ENCODE peak calls at places on chromosomes 4 and X, in five cellular contexts. D is H9, B is PC-3, O is left ventricle myocardium inferior, T is lower lobe of right lung. S is an unnamed sample.
A peak's percentile ranks its signal among the peaks of the same experiment; 100 is the strongest.

GRCh38 chrX:45849261-45849660 is 648.6 kb upstream of the DIPK2B start:
- DNase-seq in D (no peak), B (peak; percentile 85), O (no peak), T (no peak), S (no peak)

GRCh38 chrX:119325456-119325855 is 73.7 kb upstream of the SLC25A43 start:
- DNase-seq in D (no peak), B (no peak), O (no peak), T (no peak), S (no peak)

GRCh38 chr4:11615601-11616000 is 186.9 kb upstream of the HS3ST1 start:
- DNase-seq in D (no peak), B (no peak), O (no peak), T (no peak), S (no peak)

GRCh38 chr4:2768921-2769336 is 12.8 kb upstream of the TNIP2 start:
- DNase-seq in D (no peak), B (no peak), O (no peak), T (peak; percentile 25), S (no peak)

GRCh38 chrX:21972721-21973120 is 32.2 kb downstream of the SMS start:
- DNase-seq in D (no peak), B (peak; percentile 10), O (no peak), T (no peak), S (peak; percentile 23)

GRCh38 chr4:174757736-174758135 is 71.3 kb downstream of the GLRA3 start:
- DNase-seq in D (peak; percentile 42), B (no peak), O (no peak), T (no peak), S (no peak)

GRCh38 chrX:115978068-115978467 is 192.5 kb upstream of the AGTR2 start:
- DNase-seq in D (no peak), B (no peak), O (no peak), T (no peak), S (no peak)

GRCh38 chr4:3013839-3014350 is 50.5 kb downstream of the GRK4 start:
- DNase-seq in D (no peak), B (no peak), O (no peak), T (no peak), S (no peak)

GRCh38 chr4:67934628-67935027 is 28.7 kb downstream of the TMPRSS11A start:
- DNase-seq in D (no peak), B (no peak), O (no peak), T (no peak), S (no peak)

GRCh38 chrX:103687073-103687695 is 685 bp upstream of the MORF4L2 start:
- DNase-seq in D (peak; percentile 82), B (peak; percentile 73), O (peak; percentile 89), T (peak; percentile 92), S (peak; percentile 85)

GRCh38 chrX:135193740-135194139 is 22.5 kb upstream of the CT55 start:
- DNase-seq in D (no peak), B (no peak), O (no peak), T (no peak), S (no peak)

GRCh38 chr4:89586864-89587263 is 250.1 kb downstream of the SNCA start:
- DNase-seq in D (no peak), B (peak; percentile 27), O (no peak), T (no peak), S (no peak)

GRCh38 chrX:38220024-38220935 is at the start of gene SRPX:
- DNase-seq in D (peak; percentile 53), B (peak; percentile 69), O (peak; percentile 30), T (peak; percentile 34), S (no peak)

GRCh38 chr4:151810476-151810875 is 49.7 kb upstream of the GATB start:
- DNase-seq in D (no peak), B (no peak), O (no peak), T (no peak), S (no peak)

GRCh38 chr4:123930971-123931370 is 534.4 kb downstream of the SPRY1 start:
- DNase-seq in D (no peak), B (no peak), O (no peak), T (no peak), S (no peak)

GRCh38 chr4:186761281-186761897 is 37.7 kb upstream of the FAT1 start:
- DNase-seq in D (no peak), B (no peak), O (no peak), T (no peak), S (no peak)

GRCh38 chr4:692771-693554 is 4.0 kb upstream of the SLC49A3 start:
- DNase-seq in D (peak; percentile 43), B (no peak), O (no peak), T (no peak), S (no peak)

GRCh38 chr4:1232661-1233621 is 16.0 kb downstream of the CTBP1 start:
- DNase-seq in D (no peak), B (no peak), O (peak; percentile 66), T (peak; percentile 45), S (no peak)

GRCh38 chrX:22922961-22923360 is 76.8 kb upstream of the DDX53 start:
- DNase-seq in D (no peak), B (peak; percentile 10), O (no peak), T (no peak), S (no peak)

GRCh38 chr4:3225946-3226345 is 23.0 kb upstream of the MSANTD1 start:
- DNase-seq in D (no peak), B (no peak), O (no peak), T (peak; percentile 65), S (no peak)

GRCh38 chrX:42195506-42195905 is 272.2 kb upstream of the CASK start:
- DNase-seq in D (peak; percentile 43), B (peak; percentile 2), O (no peak), T (no peak), S (no peak)

GRCh38 chrX:34585561-34585960 is 71.5 kb downstream of the TMEM47 start:
- DNase-seq in D (no peak), B (no peak), O (no peak), T (no peak), S (no peak)

DNA sequence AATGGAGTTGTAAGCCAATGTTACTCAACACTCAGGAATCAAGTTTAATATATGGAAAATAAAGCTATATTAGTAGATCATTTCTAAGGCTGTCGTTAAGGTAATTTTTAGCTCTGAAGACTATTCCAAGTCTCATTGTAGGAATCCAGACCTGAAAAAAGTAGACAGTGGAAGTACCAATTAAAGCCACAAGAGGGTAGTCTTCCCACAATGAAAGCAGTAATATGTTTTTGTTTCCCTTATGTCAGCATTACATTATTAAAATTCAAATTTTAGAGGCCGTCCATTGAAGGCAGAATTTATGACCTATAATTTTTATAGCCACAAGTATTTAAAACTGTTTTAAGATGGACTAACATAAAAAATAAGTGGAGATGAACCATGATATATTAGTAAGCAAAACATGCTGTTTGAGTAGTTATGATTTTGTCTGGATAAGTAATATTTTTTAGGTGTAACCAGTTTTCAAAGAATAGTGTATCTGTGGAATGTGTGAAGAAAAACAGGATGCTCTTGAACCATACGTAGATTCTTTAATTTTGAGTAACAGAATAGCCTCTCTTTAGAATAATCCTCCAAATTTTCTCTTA is 372.6 kb upstream of the TECRL start:
- DNase-seq in D (no peak), B (peak; percentile 80), O (no peak), T (no peak), S (no peak)
- TF ChIP-seq CTCF in D (peak; percentile 87), B (peak; percentile 94), O (peak; percentile 72), T (peak; percentile 57), S (peak; percentile 17)

GRCh38 chrX:82973641-82974040 is 534.4 kb upstream of the POU3F4 start:
- DNase-seq in D (no peak), B (no peak), O (no peak), T (no peak), S (no peak)
- H3K27me3 ChIP-seq in D (no peaks in the 10 kb centered on the region), B (no peaks in the 10 kb centered on the region), O (no peaks in the 10 kb centered on the region), T (no peaks in the 10 kb centered on the region), S (no peaks in the 10 kb centered on the region)

DNA sequence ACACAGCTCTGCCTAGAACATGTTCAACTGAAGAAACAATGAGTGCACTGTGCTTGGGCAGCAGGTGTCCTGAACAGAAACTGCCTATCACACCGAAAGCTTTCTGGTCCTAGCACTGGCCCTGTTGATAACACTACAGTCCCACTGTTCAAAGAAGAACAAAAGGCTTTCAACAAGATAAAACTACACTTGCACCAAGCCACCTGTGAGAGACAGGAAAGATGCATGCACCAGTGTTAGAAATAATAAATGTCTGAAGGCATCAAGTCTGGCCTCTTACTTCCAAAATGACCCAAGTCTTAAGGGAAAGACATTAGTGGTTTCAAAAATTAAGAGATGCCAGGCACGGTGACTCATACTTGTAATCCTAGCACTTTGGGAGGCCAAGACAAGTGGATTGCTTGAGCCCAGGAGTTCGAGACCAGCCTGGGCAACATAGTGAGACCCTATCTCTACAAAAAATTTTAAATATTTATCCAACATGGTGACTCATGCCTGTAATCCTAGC is 68.7 kb downstream of the APBB2 start:
- DNase-seq in D (no peak), B (no peak), O (no peak), T (no peak), S (no peak)
- H3K27ac ChIP-seq in D (no peak overlapping the region), B (no peak overlapping the region), O (peak overlapping the region; percentile 88), T (peak overlapping the region; percentile 82), S (no peak overlapping the region)

DNA sequence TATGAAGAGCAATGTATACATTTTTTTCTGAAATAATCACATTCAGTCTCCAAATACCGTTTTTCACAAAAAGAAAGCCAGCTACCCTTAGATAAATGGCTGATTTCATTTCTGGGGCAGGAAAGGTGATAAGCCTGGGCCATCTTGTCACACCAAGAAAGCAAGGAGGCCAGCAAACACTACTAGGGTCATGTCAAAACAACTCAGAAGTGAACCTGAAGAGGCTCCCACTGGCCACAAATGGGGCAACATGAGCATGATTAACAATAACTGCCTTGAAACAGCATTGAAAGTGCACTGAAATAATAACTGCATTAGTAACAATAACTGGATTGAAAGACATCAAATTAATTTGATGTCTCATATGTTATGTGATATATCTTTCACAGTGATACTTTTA is 39.3 kb downstream of the SH3KBP1 start:
- DNase-seq in D (no peak), B (no peak), O (no peak), T (no peak), S (no peak)
- TF ChIP-seq CTCF in D (no peak), B (no peak), O (no peak), T (no peak), S (no peak)

GRCh38 chr4:6043843-6044242 is 25.6 kb upstream of the C4orf50 start:
- DNase-seq in D (no peak), B (no peak), O (no peak), T (no peak), S (no peak)
- H3K27me3 ChIP-seq in D (no peaks in the 10 kb centered on the region), B (peaks cover 16% of the 10 kb centered on the region), O (peaks cover 73% of the 10 kb centered on the region), T (peaks cover 13% of the 10 kb centered on the region), S (no peaks in the 10 kb centered on the region)

GRCh38 chr4:54226399-54227260 is 2.5 kb upstream of the PDGFRA start:
- DNase-seq in D (peak; percentile 50), B (no peak), O (peak; percentile 77), T (peak; percentile 68), S (no peak)
- H3K27ac ChIP-seq in D (no peak overlapping the region), B (no peak overlapping the region), O (peak overlapping the region; percentile 74), T (peak overlapping the region; percentile 62), S (no peak overlapping the region)

GRCh38 chrX:6225307-6226052 is 3.2 kb downstream of the NLGN4X start:
- DNase-seq in D (no peak), B (no peak), O (no peak), T (no peak), S (no peak)
- TF ChIP-seq CTCF in D (peak; percentile 61), B (no peak), O (no peak), T (no peak), S (no peak)